ENCODE peak calls at places on chromosomes 2 and 18, in six cellular contexts. G is GM23338, R is suprapubic skin, O is B cell, H is dorsolateral prefrontal cortex, K is GM13976. C is an unnamed sample.
A peak's percentile ranks its signal among the peaks of the same experiment; 100 is the strongest.

GRCh38 chr2:105961599-105962146 is 217.0 kb downstream of the NCK2 start:
- DNase-seq in G (peak; percentile 54), R (no peak), O (peak; percentile 34), H (no peak), K (no peak), C (no peak)

GRCh38 chr2:196113061-196113974 is 44.7 kb upstream of the DNAH7 start:
- DNase-seq in G (peak; percentile 41), R (no peak), O (no peak), H (no peak), K (no peak), C (peak; percentile 19)

GRCh38 chr2:160028431-160029269 is 33.8 kb downstream of the PLA2R1 start:
- DNase-seq in G (no peak), R (no peak), O (no peak), H (no peak), K (no peak), C (no peak)

GRCh38 chr2:39216495-39217191 is 27.1 kb downstream of the CDKL4 start:
- DNase-seq in G (no peak), R (no peak), O (no peak), H (no peak), K (peak; percentile 21), C (no peak)

GRCh38 chr2:201158111-201158929 is 24.6 kb upstream of the CASP10 start:
- DNase-seq in G (peak; percentile 87), R (no peak), O (peak; percentile 92), H (peak; percentile 56), K (peak; percentile 59), C (peak; percentile 78)

GRCh38 chr2:11676640-11677039 is 6.6 kb upstream of the NTSR2 start:
- DNase-seq in G (peak; percentile 35), R (no peak), O (no peak), H (no peak), K (no peak), C (no peak)

GRCh38 chr2:64367868-64368267 is 86.1 kb upstream of the LGALSL start:
- DNase-seq in G (no peak), R (no peak), O (no peak), H (no peak), K (no peak), C (no peak)

GRCh38 chr2:1305357-1305756 is 107.9 kb upstream of the TPO start:
- DNase-seq in G (no peak), R (no peak), O (no peak), H (no peak), K (no peak), C (no peak)

GRCh38 chr18:31445908-31446307 is 1.6 kb upstream of the DSG3 start:
- DNase-seq in G (no peak), R (no peak), O (no peak), H (no peak), K (no peak), C (no peak)

GRCh38 chr2:73130790-73131189 is 18.0 kb upstream of the RAB11FIP5 start:
- DNase-seq in G (no peak), R (no peak), O (no peak), H (no peak), K (no peak), C (no peak)

GRCh38 chr2:176902454-176902853 is 310.1 kb upstream of the HNRNPA3 start:
- DNase-seq in G (no peak), R (no peak), O (no peak), H (no peak), K (no peak), C (no peak)

GRCh38 chr2:3483227-3483985 is 35.9 kb downstream of the ADI1 start:
- DNase-seq in G (peak; percentile 91), R (peak; percentile 51), O (no peak), H (no peak), K (no peak), C (no peak)

GRCh38 chr2:8538951-8539621 is 142.8 kb upstream of the ID2 start:
- DNase-seq in G (no peak), R (peak; percentile 64), O (no peak), H (no peak), K (no peak), C (no peak)

GRCh38 chr18:79690071-79690470 is 10.5 kb downstream of the CTDP1 start:
- DNase-seq in G (no peak), R (no peak), O (no peak), H (no peak), K (no peak), C (no peak)

GRCh38 chr2:173355866-173356508 is 1.3 kb downstream of the CDCA7 start:
- DNase-seq in G (no peak), R (no peak), O (no peak), H (no peak), K (no peak), C (peak; percentile 57)

GRCh38 chr2:144241801-144242200 is 278.1 kb downstream of the ZEB2 start:
- DNase-seq in G (no peak), R (no peak), O (no peak), H (no peak), K (no peak), C (no peak)

GRCh38 chr2:50388324-50388723 is 643.6 kb downstream of the NRXN1 start:
- DNase-seq in G (no peak), R (no peak), O (no peak), H (no peak), K (no peak), C (no peak)

GRCh38 chr2:48454504-48454903 is 75.5 kb upstream of the STON1 start:
- DNase-seq in G (no peak), R (no peak), O (no peak), H (no peak), K (no peak), C (no peak)

GRCh38 chr18:21448301-21448700 is 152.2 kb downstream of the ESCO1 start:
- DNase-seq in G (no peak), R (no peak), O (no peak), H (no peak), K (no peak), C (no peak)

GRCh38 chr2:182616471-182617393 is 99.3 kb upstream of the DNAJC10 start:
- DNase-seq in G (no peak), R (no peak), O (no peak), H (no peak), K (no peak), C (no peak)

GRCh38 chr18:52903858-52904257 is 563.9 kb downstream of the DCC start:
- DNase-seq in G (peak; percentile 77), R (no peak), O (no peak), H (peak; percentile 55), K (no peak), C (no peak)

GRCh38 chr2:69366-70344 is 23.4 kb upstream of the FAM110C start:
- DNase-seq in G (peak; percentile 28), R (no peak), O (no peak), H (no peak), K (no peak), C (peak; percentile 59)

GRCh38 chr2:75896779-75897366 is 186.2 kb upstream of the GCFC2 start:
- DNase-seq in G (peak; percentile 89), R (no peak), O (no peak), H (no peak), K (peak; percentile 55), C (no peak)

GRCh38 chr2:25417715-25418369 is 76.1 kb upstream of the DNMT3A start:
- DNase-seq in G (no peak), R (no peak), O (peak; percentile 52), H (no peak), K (peak; percentile 53), C (no peak)

GRCh38 chr18:22282311-22283235 is 113.2 kb downstream of the GATA6 start:
- DNase-seq in G (peak; percentile 18), R (no peak), O (no peak), H (no peak), K (no peak), C (peak; percentile 69)

GRCh38 chr18:54767094-54767493 is 61.2 kb upstream of the RAB27B start:
- DNase-seq in G (no peak), R (no peak), O (no peak), H (no peak), K (no peak), C (peak; percentile 66)

GRCh38 chr2:133506962-133507361 is 61.3 kb downstream of the NCKAP5 start:
- DNase-seq in G (no peak), R (no peak), O (no peak), H (no peak), K (no peak), C (no peak)

GRCh38 chr2:109711230-109712125 is 82.6 kb upstream of the RGPD5 start:
- DNase-seq in G (no peak), R (peak; percentile 41), O (no peak), H (no peak), K (no peak), C (no peak)

GRCh38 chr2:109712746-109713145 is 81.4 kb upstream of the RGPD5 start:
- DNase-seq in G (no peak), R (no peak), O (no peak), H (no peak), K (no peak), C (no peak)

GRCh38 chr2:109712126-109712455 is 82.0 kb upstream of the RGPD5 start:
- DNase-seq in G (no peak), R (peak; percentile 40), O (no peak), H (no peak), K (no peak), C (no peak)

GRCh38 chr2:109718139-109718538 is 76.0 kb upstream of the RGPD5 start:
- DNase-seq in G (no peak), R (no peak), O (no peak), H (no peak), K (no peak), C (no peak)

GRCh38 chr2:109715302-109715937 is 78.7 kb upstream of the RGPD5 start:
- DNase-seq in G (peak; percentile 47), R (peak; percentile 40), O (no peak), H (no peak), K (no peak), C (peak; percentile 45)
- TF ChIP-seq CTCF in G (peak; percentile 40), R (peak; percentile 41), O (no peak), H (no peak), K (no peak), C (peak; percentile 56)

GRCh38 chr18:5975111-5975622 is 79.8 kb upstream of the TMEM200C start:
- DNase-seq in G (no peak), R (no peak), O (no peak), H (no peak), K (peak; percentile 70), C (no peak)
- TF ChIP-seq CTCF in G (no peak), R (no peak), O (no peak), H (no peak), K (no peak), C (no peak)

DNA sequence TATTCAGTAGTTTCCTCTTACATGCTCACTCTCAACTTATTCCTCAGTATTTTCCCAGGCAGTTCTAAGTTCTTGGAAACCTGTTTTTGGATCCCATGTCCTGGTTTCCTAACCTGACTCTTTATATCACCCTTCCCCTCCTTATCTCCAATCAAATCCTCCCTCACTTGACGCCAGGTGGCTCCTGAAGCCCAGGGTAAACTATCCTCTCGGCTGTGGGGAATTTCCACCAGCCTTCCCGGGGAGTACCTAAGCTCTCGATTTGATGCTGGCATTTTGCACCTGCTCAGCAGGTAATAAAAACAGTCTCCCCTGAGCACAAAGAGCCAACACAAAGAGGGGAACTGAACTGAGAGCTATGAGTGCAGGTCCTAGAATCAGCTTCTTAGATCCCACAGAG is 538.0 kb downstream of the SLC4A3 start:
- DNase-seq in G (peak; percentile 59), R (no peak), O (no peak), H (no peak), K (no peak), C (peak; percentile 58)
- TF ChIP-seq CTCF in G (peak; percentile 39), R (peak; percentile 6), O (no peak), H (no peak), K (no peak), C (peak; percentile 36)

DNA sequence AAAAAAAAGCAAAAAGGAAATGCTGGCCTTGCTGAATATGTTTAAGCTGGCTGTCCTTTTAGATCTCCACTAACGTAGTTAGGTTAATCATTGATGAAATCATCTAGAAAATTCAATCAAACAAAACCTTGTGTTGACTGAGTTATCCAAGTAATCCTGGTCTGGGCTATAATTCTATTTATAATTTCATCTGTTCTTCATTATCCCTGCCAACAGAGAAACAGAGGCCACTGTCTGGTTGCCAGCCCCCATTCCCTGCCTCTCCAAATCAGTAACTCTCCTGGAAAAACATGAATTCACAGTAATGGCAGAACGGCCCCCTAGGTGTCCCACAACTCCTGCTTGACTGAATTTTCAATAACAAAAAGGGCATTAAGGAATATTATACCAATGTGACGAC is 24.6 kb downstream of the DOCK10 start:
- DNase-seq in G (no peak), R (no peak), O (no peak), H (no peak), K (no peak), C (no peak)
- TF ChIP-seq CTCF in G (peak; percentile 28), R (no peak), O (no peak), H (no peak), K (no peak), C (no peak)